ENCODE peak calls at places on chromosomes 5 and 9, in nine cellular contexts. One of them, this sample, is unnamed.

GRCh38 chr5:179803651-179804598 is 2.7 kb downstream of the MGAT4B start:
- DNase-seq in Panc1: no peak
- DNase-seq in SJSA1: peak; percentile 52
- DNase-seq in effector memory CD4-positive, alpha-beta T cell: no peak
- DNase-seq in fibroblast of lung: no peak
- DNase-seq in tibial nerve: no peak
- DNase-seq in left ventricle myocardium inferior: no peak
- DNase-seq in mesendoderm: no peak
- DNase-seq in heart right ventricle: no peak
- DNase-seq in this sample: no peak

GRCh38 chr9:134192951-134193731 is 28.8 kb upstream of the RNU6ATAC start:
- DNase-seq in Panc1: no peak
- DNase-seq in SJSA1: no peak
- DNase-seq in effector memory CD4-positive, alpha-beta T cell: no peak
- DNase-seq in fibroblast of lung: peak; percentile 35
- DNase-seq in tibial nerve: no peak
- DNase-seq in left ventricle myocardium inferior: no peak
- DNase-seq in mesendoderm: no peak
- DNase-seq in heart right ventricle: no peak
- DNase-seq in this sample: no peak

GRCh38 chr9:70805953-70806352 is 315.5 kb downstream of the TRPM3 start:
- DNase-seq in Panc1: no peak
- DNase-seq in SJSA1: no peak
- DNase-seq in effector memory CD4-positive, alpha-beta T cell: no peak
- DNase-seq in fibroblast of lung: no peak
- DNase-seq in tibial nerve: peak; percentile 58
- DNase-seq in left ventricle myocardium inferior: no peak
- DNase-seq in mesendoderm: no peak
- DNase-seq in heart right ventricle: no peak
- DNase-seq in this sample: no peak

GRCh38 chr9:117722108-117722761 is 18.0 kb downstream of the TLR4 start:
- DNase-seq in Panc1: no peak
- DNase-seq in SJSA1: no peak
- DNase-seq in effector memory CD4-positive, alpha-beta T cell: no peak
- DNase-seq in fibroblast of lung: no peak
- DNase-seq in tibial nerve: no peak
- DNase-seq in left ventricle myocardium inferior: no peak
- DNase-seq in mesendoderm: no peak
- DNase-seq in heart right ventricle: no peak
- DNase-seq in this sample: no peak

GRCh38 chr9:133968428-133968827 is 23.7 kb downstream of the VAV2 start:
- DNase-seq in Panc1: no peak
- DNase-seq in SJSA1: no peak
- DNase-seq in effector memory CD4-positive, alpha-beta T cell: no peak
- DNase-seq in fibroblast of lung: no peak
- DNase-seq in tibial nerve: no peak
- DNase-seq in left ventricle myocardium inferior: no peak
- DNase-seq in mesendoderm: no peak
- DNase-seq in heart right ventricle: no peak
- DNase-seq in this sample: no peak

GRCh38 chr9:38026021-38026809 is 42.8 kb downstream of the SHB start:
- DNase-seq in Panc1: peak; percentile 71
- DNase-seq in SJSA1: peak; percentile 78
- DNase-seq in effector memory CD4-positive, alpha-beta T cell: no peak
- DNase-seq in fibroblast of lung: peak; percentile 98
- DNase-seq in tibial nerve: no peak
- DNase-seq in left ventricle myocardium inferior: no peak
- DNase-seq in mesendoderm: peak; percentile 76
- DNase-seq in heart right ventricle: peak; percentile 35
- DNase-seq in this sample: no peak

GRCh38 chr5:52173133-52173532 is 614.6 kb upstream of the ITGA1 start:
- DNase-seq in Panc1: no peak
- DNase-seq in SJSA1: no peak
- DNase-seq in effector memory CD4-positive, alpha-beta T cell: no peak
- DNase-seq in fibroblast of lung: no peak
- DNase-seq in tibial nerve: no peak
- DNase-seq in left ventricle myocardium inferior: no peak
- DNase-seq in mesendoderm: no peak
- DNase-seq in heart right ventricle: no peak
- DNase-seq in this sample: no peak

GRCh38 chr5:179290681-179291540 is 54.4 kb downstream of the ADAMTS2 start:
- DNase-seq in Panc1: no peak
- DNase-seq in SJSA1: no peak
- DNase-seq in effector memory CD4-positive, alpha-beta T cell: no peak
- DNase-seq in fibroblast of lung: no peak
- DNase-seq in tibial nerve: no peak
- DNase-seq in left ventricle myocardium inferior: no peak
- DNase-seq in mesendoderm: no peak
- DNase-seq in heart right ventricle: no peak
- DNase-seq in this sample: no peak

GRCh38 chr9:136311433-136312375 is 7.8 kb upstream of the CCDC187 start:
- DNase-seq in Panc1: no peak
- DNase-seq in SJSA1: no peak
- DNase-seq in effector memory CD4-positive, alpha-beta T cell: no peak
- DNase-seq in fibroblast of lung: no peak
- DNase-seq in tibial nerve: no peak
- DNase-seq in left ventricle myocardium inferior: no peak
- DNase-seq in mesendoderm: no peak
- DNase-seq in heart right ventricle: peak; percentile 12
- DNase-seq in this sample: no peak

GRCh38 chr9:90299963-90300362 is 342.7 kb downstream of the DIRAS2 start:
- DNase-seq in Panc1: no peak
- DNase-seq in SJSA1: no peak
- DNase-seq in effector memory CD4-positive, alpha-beta T cell: no peak
- DNase-seq in fibroblast of lung: no peak
- DNase-seq in tibial nerve: no peak
- DNase-seq in left ventricle myocardium inferior: no peak
- DNase-seq in mesendoderm: peak; percentile 69
- DNase-seq in heart right ventricle: no peak
- DNase-seq in this sample: no peak

GRCh38 chr9:14212697-14213420 is 101.1 kb downstream of the NFIB start:
- DNase-seq in Panc1: no peak
- DNase-seq in SJSA1: no peak
- DNase-seq in effector memory CD4-positive, alpha-beta T cell: no peak
- DNase-seq in fibroblast of lung: no peak
- DNase-seq in tibial nerve: no peak
- DNase-seq in left ventricle myocardium inferior: no peak
- DNase-seq in mesendoderm: no peak
- DNase-seq in heart right ventricle: no peak
- DNase-seq in this sample: no peak

GRCh38 chr5:125412051-125412560 is 665.7 kb upstream of the ZNF608 start:
- DNase-seq in Panc1: no peak
- DNase-seq in SJSA1: no peak
- DNase-seq in effector memory CD4-positive, alpha-beta T cell: no peak
- DNase-seq in fibroblast of lung: peak; percentile 60
- DNase-seq in tibial nerve: no peak
- DNase-seq in left ventricle myocardium inferior: no peak
- DNase-seq in mesendoderm: peak; percentile 81
- DNase-seq in heart right ventricle: no peak
- DNase-seq in this sample: no peak

GRCh38 chr5:4100739-4101138 is 505.1 kb downstream of the IRX1 start:
- DNase-seq in Panc1: no peak
- DNase-seq in SJSA1: no peak
- DNase-seq in effector memory CD4-positive, alpha-beta T cell: no peak
- DNase-seq in fibroblast of lung: no peak
- DNase-seq in tibial nerve: no peak
- DNase-seq in left ventricle myocardium inferior: no peak
- DNase-seq in mesendoderm: no peak
- DNase-seq in heart right ventricle: no peak
- DNase-seq in this sample: no peak

GRCh38 chr5:172530835-172531703 is 76.7 kb upstream of the SH3PXD2B start:
- DNase-seq in Panc1: no peak
- DNase-seq in SJSA1: peak; percentile 34
- DNase-seq in effector memory CD4-positive, alpha-beta T cell: no peak
- DNase-seq in fibroblast of lung: no peak
- DNase-seq in tibial nerve: no peak
- DNase-seq in left ventricle myocardium inferior: no peak
- DNase-seq in mesendoderm: no peak
- DNase-seq in heart right ventricle: no peak
- DNase-seq in this sample: no peak

GRCh38 chr5:172533058-172533398 is 78.7 kb upstream of the SH3PXD2B start:
- DNase-seq in Panc1: no peak
- DNase-seq in SJSA1: peak; percentile 42
- DNase-seq in effector memory CD4-positive, alpha-beta T cell: no peak
- DNase-seq in fibroblast of lung: no peak
- DNase-seq in tibial nerve: no peak
- DNase-seq in left ventricle myocardium inferior: no peak
- DNase-seq in mesendoderm: no peak
- DNase-seq in heart right ventricle: no peak
- DNase-seq in this sample: no peak

GRCh38 chr5:172531704-172532026 is 77.3 kb upstream of the SH3PXD2B start:
- DNase-seq in Panc1: no peak
- DNase-seq in SJSA1: no peak
- DNase-seq in effector memory CD4-positive, alpha-beta T cell: no peak
- DNase-seq in fibroblast of lung: no peak
- DNase-seq in tibial nerve: no peak
- DNase-seq in left ventricle myocardium inferior: no peak
- DNase-seq in mesendoderm: no peak
- DNase-seq in heart right ventricle: no peak
- DNase-seq in this sample: no peak

GRCh38 chr5:172534229-172535169 is 80.2 kb upstream of the SH3PXD2B start:
- DNase-seq in Panc1: peak; percentile 15
- DNase-seq in SJSA1: peak; percentile 44
- DNase-seq in effector memory CD4-positive, alpha-beta T cell: no peak
- DNase-seq in fibroblast of lung: peak; percentile 18
- DNase-seq in tibial nerve: no peak
- DNase-seq in left ventricle myocardium inferior: no peak
- DNase-seq in mesendoderm: no peak
- DNase-seq in heart right ventricle: no peak
- DNase-seq in this sample: no peak

GRCh38 chr5:172533399-172534228 is 79.3 kb upstream of the SH3PXD2B start:
- DNase-seq in Panc1: no peak
- DNase-seq in SJSA1: peak; percentile 37
- DNase-seq in effector memory CD4-positive, alpha-beta T cell: no peak
- DNase-seq in fibroblast of lung: peak; percentile 23
- DNase-seq in tibial nerve: no peak
- DNase-seq in left ventricle myocardium inferior: no peak
- DNase-seq in mesendoderm: no peak
- DNase-seq in heart right ventricle: no peak
- DNase-seq in this sample: no peak
- H3K27ac ChIP-seq in Panc1: no peak overlapping the region
- H3K27ac ChIP-seq in SJSA1: no peak overlapping the region
- H3K27ac ChIP-seq in effector memory CD4-positive, alpha-beta T cell: no peak overlapping the region
- H3K27ac ChIP-seq in fibroblast of lung: no peak overlapping the region
- H3K27ac ChIP-seq in tibial nerve: peak overlapping the region; percentile 79
- H3K27ac ChIP-seq in left ventricle myocardium inferior: peak overlapping the region; percentile 88
- H3K27ac ChIP-seq in mesendoderm: no peak overlapping the region
- H3K27ac ChIP-seq in heart right ventricle: peak overlapping the region; percentile 67
- H3K27ac ChIP-seq in this sample: no peak overlapping the region

DNA sequence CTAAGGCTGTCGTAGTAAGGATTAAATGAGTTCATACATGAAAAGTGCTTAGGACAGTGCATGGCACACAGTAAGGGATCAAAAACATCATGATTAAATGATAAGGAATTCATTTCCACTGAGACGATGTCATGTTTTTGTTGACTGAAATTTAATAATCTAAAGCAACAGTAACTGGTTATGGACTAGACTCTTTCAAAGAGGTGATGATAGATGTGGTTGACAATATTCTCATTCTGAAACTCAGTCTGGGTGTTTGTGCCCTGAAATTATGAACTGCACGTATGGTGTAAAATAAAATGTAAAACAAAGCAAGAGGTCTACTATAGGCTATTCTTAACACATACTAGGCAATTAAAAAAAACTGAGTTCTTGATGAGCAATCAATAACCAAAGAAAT is 280.0 kb downstream of the DENND1A start:
- DNase-seq in Panc1: no peak
- DNase-seq in SJSA1: no peak
- DNase-seq in effector memory CD4-positive, alpha-beta T cell: no peak
- DNase-seq in fibroblast of lung: no peak
- DNase-seq in tibial nerve: no peak
- DNase-seq in left ventricle myocardium inferior: no peak
- DNase-seq in mesendoderm: no peak
- DNase-seq in heart right ventricle: no peak
- DNase-seq in this sample: no peak
- H3K36me3 ChIP-seq in Panc1: no peaks in the 10 kb centered on the region
- H3K36me3 ChIP-seq in SJSA1: no peaks in the 10 kb centered on the region
- H3K36me3 ChIP-seq in effector memory CD4-positive, alpha-beta T cell: no peaks in the 10 kb centered on the region
- H3K36me3 ChIP-seq in fibroblast of lung: no peaks in the 10 kb centered on the region
- H3K36me3 ChIP-seq in tibial nerve: peaks cover 45% of the 10 kb centered on the region
- H3K36me3 ChIP-seq in left ventricle myocardium inferior: peaks cover 15% of the 10 kb centered on the region
- H3K36me3 ChIP-seq in mesendoderm: no peaks in the 10 kb centered on the region
- H3K36me3 ChIP-seq in heart right ventricle: no peaks in the 10 kb centered on the region
- H3K36me3 ChIP-seq in this sample: peaks cover 7% of the 10 kb centered on the region

DNA sequence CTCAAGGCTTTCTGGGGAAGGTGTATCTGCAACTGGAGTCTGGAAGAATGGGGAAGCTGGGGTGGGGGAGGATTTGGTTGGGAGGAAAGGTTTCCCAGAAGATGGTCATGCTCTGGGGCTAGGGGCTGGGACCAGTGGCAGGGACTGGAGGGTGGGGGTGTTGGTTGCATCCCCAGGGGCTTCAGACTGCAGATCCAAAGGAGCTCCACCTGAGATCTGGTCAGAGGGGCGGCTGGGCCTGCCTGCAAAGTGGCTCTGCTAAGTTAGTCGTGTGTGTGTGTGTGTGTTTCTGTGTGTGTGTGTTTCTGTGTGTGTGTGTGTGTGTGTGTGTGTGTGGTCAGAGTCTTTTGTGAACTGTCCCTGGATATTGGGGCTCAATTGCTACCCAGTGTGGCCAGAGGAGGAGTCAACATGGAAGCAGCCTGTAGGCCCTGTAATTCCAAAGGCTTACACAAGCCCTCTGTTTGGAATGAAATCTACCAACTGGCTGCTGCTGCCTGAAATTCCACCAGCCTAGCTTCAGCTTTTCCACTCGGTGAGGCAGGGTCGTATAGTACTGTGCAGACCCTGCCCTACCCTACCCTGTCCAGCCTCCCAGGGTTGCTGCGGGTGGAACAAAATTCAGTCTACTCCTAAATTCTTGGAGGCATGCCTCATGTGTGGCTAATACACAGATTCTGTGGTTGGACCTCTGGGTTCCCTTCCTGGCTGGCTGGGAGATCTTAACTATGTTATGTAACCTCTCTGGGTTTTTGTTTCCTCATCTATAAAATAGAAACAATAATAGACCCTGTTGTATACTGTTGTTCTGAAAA is 12.5 kb upstream of the SYNPO start:
- DNase-seq in Panc1: no peak
- DNase-seq in SJSA1: no peak
- DNase-seq in effector memory CD4-positive, alpha-beta T cell: no peak
- DNase-seq in fibroblast of lung: peak; percentile 86
- DNase-seq in tibial nerve: no peak
- DNase-seq in left ventricle myocardium inferior: no peak
- DNase-seq in mesendoderm: no peak
- DNase-seq in heart right ventricle: no peak
- DNase-seq in this sample: no peak
- H3K27ac ChIP-seq in Panc1: peak overlapping the region; percentile 71
- H3K27ac ChIP-seq in SJSA1: peak overlapping the region; percentile 24
- H3K27ac ChIP-seq in effector memory CD4-positive, alpha-beta T cell: no peak overlapping the region
- H3K27ac ChIP-seq in fibroblast of lung: no peak overlapping the region
- H3K27ac ChIP-seq in tibial nerve: peak overlapping the region; percentile 96
- H3K27ac ChIP-seq in left ventricle myocardium inferior: peak overlapping the region; percentile 99
- H3K27ac ChIP-seq in mesendoderm: no peak overlapping the region
- H3K27ac ChIP-seq in heart right ventricle: peak overlapping the region; percentile 100
- H3K27ac ChIP-seq in this sample: no peak overlapping the region

DNA sequence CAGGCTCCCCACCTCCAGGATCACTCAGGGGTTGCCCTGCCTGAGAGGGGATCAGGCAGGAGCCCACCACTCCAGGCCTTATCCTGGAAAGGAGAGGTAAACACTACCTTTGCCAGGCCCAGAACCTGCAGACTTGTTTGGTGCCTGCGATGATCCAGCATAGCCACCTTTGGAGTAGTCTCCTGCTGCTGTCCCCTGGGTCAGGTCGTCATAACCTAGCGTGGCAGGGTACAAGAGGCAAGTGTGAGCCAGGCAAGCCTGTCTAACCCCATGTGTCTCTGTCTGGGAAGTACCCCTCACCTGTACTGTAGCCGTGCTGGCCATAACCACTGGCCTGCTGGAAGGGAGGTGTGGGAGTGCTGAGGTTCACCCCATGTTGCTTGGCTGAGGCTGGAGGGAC is 106.1 kb downstream of the UBE2R2 start:
- DNase-seq in Panc1: no peak
- DNase-seq in SJSA1: no peak
- DNase-seq in effector memory CD4-positive, alpha-beta T cell: no peak
- DNase-seq in fibroblast of lung: no peak
- DNase-seq in tibial nerve: no peak
- DNase-seq in left ventricle myocardium inferior: no peak
- DNase-seq in mesendoderm: no peak
- DNase-seq in heart right ventricle: no peak
- DNase-seq in this sample: no peak
- H3K36me3 ChIP-seq in Panc1: peaks cover 48% of the 10 kb centered on the region
- H3K36me3 ChIP-seq in SJSA1: peaks cover 85% of the 10 kb centered on the region
- H3K36me3 ChIP-seq in effector memory CD4-positive, alpha-beta T cell: peaks cover 81% of the 10 kb centered on the region
- H3K36me3 ChIP-seq in fibroblast of lung: peaks cover 48% of the 10 kb centered on the region
- H3K36me3 ChIP-seq in tibial nerve: peaks cover 99% of the 10 kb centered on the region
- H3K36me3 ChIP-seq in left ventricle myocardium inferior: peaks cover 63% of the 10 kb centered on the region
- H3K36me3 ChIP-seq in mesendoderm: peaks cover 36% of the 10 kb centered on the region
- H3K36me3 ChIP-seq in heart right ventricle: peaks cover 4% of the 10 kb centered on the region
- H3K36me3 ChIP-seq in this sample: no peaks in the 10 kb centered on the region

This sample was measured in naive thymus-derived CD4-positive, alpha-beta T cell.